ENCODE peak calls at places on chromosome 1, in four cellular contexts. One of them, this sample, is unnamed. For H3K4me1, the result is how much of the 10 kb centered on the place peaks cover.

GRCh38 chr1:29631836-29632420 is 395.6 kb downstream of the PTPRU start:
- DNase-seq in endodermal cell: peak
- DNase-seq in MM.1S: no peak
- DNase-seq in GM23248: no peak
- DNase-seq in this sample: no peak

GRCh38 chr1:36035154-36035553 is 48.7 kb upstream of the TEKT2 start:
- DNase-seq in GM23248: no peak
- DNase-seq in MM.1S: no peak
- DNase-seq in endodermal cell: no peak
- DNase-seq in this sample: no peak

GRCh38 chr1:171110485-171111340 is 20.0 kb downstream of the FMO3 start:
- DNase-seq in GM23248: peak
- DNase-seq in endodermal cell: no peak
- DNase-seq in MM.1S: no peak
- DNase-seq in this sample: no peak

GRCh38 chr1:38962113-38962512 is 20.5 kb upstream of the RHBDL2 start:
- DNase-seq in GM23248: peak
- DNase-seq in MM.1S: no peak
- DNase-seq in endodermal cell: no peak
- DNase-seq in this sample: no peak

GRCh38 chr1:11800756-11801433 is 4.9 kb downstream of the MTHFR start:
- DNase-seq in GM23248: no peak
- DNase-seq in MM.1S: no peak
- DNase-seq in endodermal cell: no peak
- DNase-seq in this sample: no peak

GRCh38 chr1:171871848-171872247 is 30.6 kb downstream of the DNM3 start:
- DNase-seq in GM23248: no peak
- DNase-seq in endodermal cell: no peak
- DNase-seq in MM.1S: no peak
- DNase-seq in this sample: no peak

GRCh38 chr1:221708076-221708571 is 33.8 kb downstream of the DUSP10 start:
- DNase-seq in endodermal cell: no peak
- DNase-seq in GM23248: peak
- DNase-seq in MM.1S: no peak
- DNase-seq in this sample: peak

GRCh38 chr1:154698320-154699096 is 90.5 kb upstream of the ADAR start:
- DNase-seq in MM.1S: peak
- DNase-seq in GM23248: peak
- DNase-seq in endodermal cell: no peak
- DNase-seq in this sample: no peak

GRCh38 chr1:1119272-1119890 is 3.5 kb upstream of the C1orf159 start:
- DNase-seq in endodermal cell: no peak
- DNase-seq in MM.1S: no peak
- DNase-seq in GM23248: no peak
- DNase-seq in this sample: no peak

GRCh38 chr1:38185913-38186312 is 139.3 kb upstream of the POU3F1 start:
- DNase-seq in MM.1S: no peak
- DNase-seq in GM23248: no peak
- DNase-seq in endodermal cell: no peak
- DNase-seq in this sample: no peak

GRCh38 chr1:81920245-81920740 is 119.6 kb downstream of the ADGRL2 start:
- DNase-seq in endodermal cell: peak
- DNase-seq in MM.1S: no peak
- DNase-seq in GM23248: peak
- DNase-seq in this sample: no peak

GRCh38 chr1:2289607-2290006 is 61.5 kb downstream of the SKI start:
- DNase-seq in GM23248: peak
- DNase-seq in MM.1S: no peak
- DNase-seq in endodermal cell: no peak
- DNase-seq in this sample: no peak

GRCh38 chr1:15417365-15417934 is 7.8 kb downstream of the EFHD2 start:
- DNase-seq in endodermal cell: no peak
- DNase-seq in MM.1S: no peak
- DNase-seq in GM23248: peak
- DNase-seq in this sample: peak

GRCh38 chr1:177017453-177017852 is 147.1 kb downstream of the ASTN1 start:
- DNase-seq in GM23248: no peak
- DNase-seq in endodermal cell: no peak
- DNase-seq in MM.1S: no peak
- DNase-seq in this sample: no peak

GRCh38 chr1:219088778-219089557 is 84.7 kb upstream of the LYPLAL1 start:
- DNase-seq in GM23248: peak
- DNase-seq in endodermal cell: no peak
- DNase-seq in MM.1S: no peak
- DNase-seq in this sample: no peak

GRCh38 chr1:233885196-233886028 is 19.1 kb upstream of the SLC35F3 start:
- DNase-seq in GM23248: no peak
- DNase-seq in MM.1S: no peak
- DNase-seq in endodermal cell: no peak
- DNase-seq in this sample: no peak

GRCh38 chr1:927741-928140 is 4.0 kb downstream of the SAMD11 start:
- DNase-seq in GM23248: no peak
- DNase-seq in endodermal cell: no peak
- DNase-seq in MM.1S: no peak
- DNase-seq in this sample: no peak

GRCh38 chr1:212512731-212513559 is 80.2 kb downstream of the NENF start:
- DNase-seq in endodermal cell: peak
- DNase-seq in GM23248: peak
- DNase-seq in MM.1S: no peak
- DNase-seq in this sample: no peak

GRCh38 chr1:109508873-109509175 is 703 bp downstream of the AMIGO1 start:
- DNase-seq in MM.1S: no peak
- DNase-seq in endodermal cell: no peak
- DNase-seq in GM23248: no peak
- DNase-seq in this sample: no peak

GRCh38 chr1:44401256-44402228 is 3.5 kb upstream of the RNF220 start:
- DNase-seq in GM23248: no peak
- DNase-seq in endodermal cell: no peak
- DNase-seq in MM.1S: no peak
- DNase-seq in this sample: no peak

GRCh38 chr1:220810179-220810653 is 23.5 kb downstream of the MTARC1 start:
- DNase-seq in GM23248: peak
- DNase-seq in MM.1S: peak
- DNase-seq in endodermal cell: peak
- DNase-seq in this sample: peak

GRCh38 chr1:41032147-41032546 is 10.6 kb upstream of the SLFNL1 start:
- DNase-seq in endodermal cell: no peak
- DNase-seq in MM.1S: no peak
- DNase-seq in GM23248: no peak
- DNase-seq in this sample: no peak

GRCh38 chr1:226325178-226325577 is 16.2 kb upstream of the LIN9 start:
- DNase-seq in GM23248: peak
- DNase-seq in endodermal cell: no peak
- DNase-seq in MM.1S: no peak
- DNase-seq in this sample: no peak

GRCh38 chr1:15051898-15052528 is 101.5 kb upstream of the TMEM51 start:
- DNase-seq in GM23248: peak
- DNase-seq in MM.1S: no peak
- DNase-seq in endodermal cell: no peak
- DNase-seq in this sample: no peak

GRCh38 chr1:3349161-3349967 is 105.1 kb upstream of the ARHGEF16 start:
- DNase-seq in GM23248: no peak
- DNase-seq in MM.1S: no peak
- DNase-seq in endodermal cell: peak
- DNase-seq in this sample: no peak

GRCh38 chr1:231931846-231932454 is 305.4 kb downstream of the DISC1 start:
- DNase-seq in MM.1S: peak
- DNase-seq in endodermal cell: peak
- DNase-seq in GM23248: no peak
- DNase-seq in this sample: no peak

GRCh38 chr1:64923294-64923718 is 43.0 kb downstream of the JAK1 start:
- DNase-seq in GM23248: peak
- DNase-seq in endodermal cell: no peak
- DNase-seq in MM.1S: no peak
- DNase-seq in this sample: no peak

GRCh38 chr1:81554534-81554933 is 246.2 kb upstream of the ADGRL2 start:
- DNase-seq in MM.1S: no peak
- DNase-seq in GM23248: no peak
- DNase-seq in endodermal cell: no peak
- DNase-seq in this sample: no peak

GRCh38 chr1:32215629-32216505 is 6.3 kb downstream of the TMEM234 start:
- DNase-seq in GM23248: peak
- DNase-seq in MM.1S: peak
- DNase-seq in endodermal cell: peak
- DNase-seq in this sample: peak

GRCh38 chr1:165862448-165862847 is 35.0 kb downstream of the UCK2 start:
- DNase-seq in GM23248: no peak
- DNase-seq in MM.1S: no peak
- DNase-seq in endodermal cell: no peak
- DNase-seq in this sample: no peak

GRCh38 chr1:41109316-41110263 is 88.1 kb upstream of the SLFNL1 start:
- DNase-seq in MM.1S: no peak
- DNase-seq in GM23248: peak
- DNase-seq in endodermal cell: no peak
- DNase-seq in this sample: no peak

GRCh38 chr1:109719337-109719837 is 7.3 kb downstream of the GSTM5 start:
- DNase-seq in GM23248: peak
- DNase-seq in endodermal cell: no peak
- DNase-seq in MM.1S: peak
- DNase-seq in this sample: no peak

GRCh38 chr1:232549998-232550397 is 79.9 kb downstream of the SIPA1L2 start:
- DNase-seq in GM23248: no peak
- DNase-seq in MM.1S: no peak
- DNase-seq in endodermal cell: no peak
- DNase-seq in this sample: no peak

GRCh38 chr1:183416850-183417690 is 1.1 kb downstream of the NMNAT2 start:
- DNase-seq in GM23248: peak
- DNase-seq in endodermal cell: peak
- DNase-seq in MM.1S: no peak
- DNase-seq in this sample: peak

GRCh38 chr1:54566438-54567141 is 18.6 kb downstream of the ACOT11 start:
- DNase-seq in GM23248: no peak
- DNase-seq in MM.1S: no peak
- DNase-seq in endodermal cell: no peak
- DNase-seq in this sample: no peak

GRCh38 chr1:2637472-2637871 is 4.7 kb upstream of the MMEL1 start:
- DNase-seq in endodermal cell: no peak
- DNase-seq in MM.1S: no peak
- DNase-seq in GM23248: no peak
- DNase-seq in this sample: no peak

GRCh38 chr1:26069941-26070807 is 2.7 kb upstream of the TRIM63 start:
- DNase-seq in endodermal cell: no peak
- DNase-seq in GM23248: no peak
- DNase-seq in MM.1S: no peak
- DNase-seq in this sample: no peak

GRCh38 chr1:26066857-26067256 is 573 bp downstream of the TRIM63 start:
- DNase-seq in MM.1S: no peak
- DNase-seq in GM23248: no peak
- DNase-seq in endodermal cell: peak
- DNase-seq in this sample: no peak

GRCh38 chr1:26064591-26064990 is 2.8 kb downstream of the TRIM63 start:
- DNase-seq in endodermal cell: no peak
- DNase-seq in MM.1S: no peak
- DNase-seq in GM23248: no peak
- DNase-seq in this sample: no peak

GRCh38 chr1:26066160-26066559 is 1.3 kb downstream of the TRIM63 start:
- DNase-seq in MM.1S: no peak
- DNase-seq in GM23248: no peak
- DNase-seq in endodermal cell: no peak
- DNase-seq in this sample: no peak

DNA sequence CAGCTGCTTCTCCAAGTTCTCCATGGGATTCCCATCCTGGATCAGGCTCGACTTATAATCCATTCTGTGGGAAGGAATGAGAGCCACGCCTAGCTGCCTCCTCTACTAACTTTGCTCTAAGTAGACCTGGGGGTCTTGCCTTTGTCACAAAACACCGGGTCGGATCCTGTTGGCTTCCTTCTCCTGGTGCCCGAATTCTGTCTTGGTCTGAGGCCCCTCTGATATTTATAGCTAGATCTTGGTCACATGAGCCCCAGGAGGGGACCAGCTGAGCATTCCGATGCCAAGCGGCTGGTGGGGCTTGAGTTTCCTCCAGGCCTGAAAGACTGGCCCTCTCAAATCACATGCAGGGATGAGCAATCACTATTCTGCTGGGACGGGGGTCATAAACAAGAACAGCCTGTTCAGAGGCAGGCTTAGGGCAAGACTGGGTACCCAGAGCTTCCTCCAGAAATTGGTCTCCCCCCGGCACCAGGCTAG is at the start of gene TRIM63:
- DNase-seq in GM23248: no peak
- DNase-seq in MM.1S: no peak
- DNase-seq in endodermal cell: no peak
- DNase-seq in this sample: no peak
- H3K4me1 ChIP-seq in GM23248: under half
- H3K4me1 ChIP-seq in MM.1S: under half
- H3K4me1 ChIP-seq in endodermal cell: under half
- H3K4me1 ChIP-seq in this sample: under half

GRCh38 chr1:26055041-26055440 is 9.1 kb upstream of the SLC30A2 start:
- DNase-seq in MM.1S: no peak
- DNase-seq in GM23248: no peak
- DNase-seq in endodermal cell: no peak
- DNase-seq in this sample: no peak

GRCh38 chr1:26060832-26061574 is 6.4 kb downstream of the TRIM63 start:
- DNase-seq in MM.1S: no peak
- DNase-seq in endodermal cell: no peak
- DNase-seq in GM23248: no peak
- DNase-seq in this sample: no peak

GRCh38 chr1:26057189-26057588 is 10.2 kb downstream of the TRIM63 start:
- DNase-seq in MM.1S: no peak
- DNase-seq in endodermal cell: no peak
- DNase-seq in GM23248: no peak
- DNase-seq in this sample: no peak

GRCh38 chr1:26058052-26058595 is 9.3 kb downstream of the TRIM63 start:
- DNase-seq in MM.1S: no peak
- DNase-seq in GM23248: no peak
- DNase-seq in endodermal cell: no peak
- DNase-seq in this sample: no peak

GRCh38 chr1:26059906-26060305 is 7.5 kb downstream of the TRIM63 start:
- DNase-seq in endodermal cell: no peak
- DNase-seq in GM23248: no peak
- DNase-seq in MM.1S: no peak
- DNase-seq in this sample: no peak
- H3K4me3 ChIP-seq in endodermal cell: no peak
- H3K4me3 ChIP-seq in GM23248: no peak
- H3K4me3 ChIP-seq in MM.1S: no peak
- H3K4me3 ChIP-seq in this sample: no peak

DNA sequence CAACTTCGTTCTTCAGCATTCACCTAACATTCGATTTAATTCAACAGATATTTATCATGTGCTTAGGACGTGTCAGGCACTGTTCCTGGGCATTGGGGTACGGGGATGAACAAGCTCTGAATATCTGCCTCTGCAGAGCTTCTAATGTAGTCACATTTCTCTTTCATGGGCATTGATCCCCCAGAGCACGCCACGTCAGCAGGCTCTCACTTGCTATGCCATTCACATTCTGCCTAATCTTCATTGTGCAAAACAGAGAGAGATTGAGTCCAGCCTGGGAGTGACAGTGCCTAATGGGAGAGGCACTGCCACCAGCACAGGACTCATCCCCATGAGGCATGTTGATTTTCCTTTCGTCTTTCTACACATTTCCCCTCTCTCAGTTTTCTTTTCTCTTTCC is 196.1 kb downstream of the TOMM20 start:
- DNase-seq in GM23248: no peak
- DNase-seq in endodermal cell: no peak
- DNase-seq in MM.1S: no peak
- DNase-seq in this sample: no peak
- H3K4me1 ChIP-seq in GM23248: under half
- H3K4me1 ChIP-seq in endodermal cell: under half
- H3K4me1 ChIP-seq in MM.1S: under half
- H3K4me1 ChIP-seq in this sample: under half

GRCh38 chr1:50450861-50451653 is 27.8 kb upstream of the DMRTA2 start:
- DNase-seq in MM.1S: no peak
- DNase-seq in endodermal cell: no peak
- DNase-seq in GM23248: no peak
- DNase-seq in this sample: no peak
- H3K4me3 ChIP-seq in MM.1S: no peak
- H3K4me3 ChIP-seq in endodermal cell: no peak
- H3K4me3 ChIP-seq in GM23248: no peak
- H3K4me3 ChIP-seq in this sample: no peak

This sample was measured in CD4-positive, CD25-positive, alpha-beta regulatory T cell.